ENCODE peak calls at places on chromosomes 12 and 14, in nine cellular contexts. Z is colonic mucosa; N is fibroblast of pulmonary artery; S is sigmoid colon; Y is CD4-positive, alpha-beta T cell; E is body of pancreas; G is heart left ventricle; I is uterus; P is lower leg skin. H is an unnamed sample.

GRCh38 chr14:21723431-21724045 is 49.9 kb upstream of the OR4E1 start:
- DNase-seq in Z (peak), N (peak), S (no peak), Y (peak), E (no peak), G (no peak), I (no peak), P (no peak), H (peak)

GRCh38 chr12:54371328-54372112 is 7.2 kb upstream of the GPR84 start:
- DNase-seq in Z (peak), N (peak), S (peak), Y (no peak), E (no peak), G (peak), I (peak), P (peak), H (no peak)

GRCh38 chr14:104119119-104119699 is 19.2 kb upstream of the KIF26A start:
- DNase-seq in Z (peak), N (no peak), S (no peak), Y (no peak), E (no peak), G (no peak), I (no peak), P (peak), H (no peak)

GRCh38 chr14:32509632-32510187 is 180.6 kb downstream of the AKAP6 start:
- DNase-seq in Z (no peak), N (peak), S (peak), Y (no peak), E (peak), G (peak), I (peak), P (peak), H (no peak)

GRCh38 chr14:55699131-55700057 is 119.4 kb downstream of the KTN1 start:
- DNase-seq in Z (no peak), N (peak), S (no peak), Y (no peak), E (no peak), G (no peak), I (no peak), P (no peak), H (no peak)

GRCh38 chr14:33465952-33466700 is 484.7 kb downstream of the EGLN3 start:
- DNase-seq in Z (no peak), N (peak), S (no peak), Y (no peak), E (no peak), G (no peak), I (no peak), P (no peak), H (no peak)

GRCh38 chr12:46391630-46392029 is 19.1 kb upstream of the SLC38A2 start:
- DNase-seq in Z (no peak), N (peak), S (no peak), Y (no peak), E (no peak), G (peak), I (no peak), P (no peak), H (no peak)

GRCh38 chr12:75706786-75707605 is 195.6 kb upstream of the KRR1 start:
- DNase-seq in Z (no peak), N (peak), S (no peak), Y (no peak), E (no peak), G (no peak), I (no peak), P (no peak), H (no peak)

GRCh38 chr14:103806805-103807204 is 40.6 kb downstream of the PPP1R13B start:
- DNase-seq in Z (no peak), N (no peak), S (no peak), Y (no peak), E (no peak), G (no peak), I (no peak), P (no peak), H (no peak)

GRCh38 chr12:1256991-1257390 is 266.0 kb downstream of the ERC1 start:
- DNase-seq in Z (no peak), N (no peak), S (no peak), Y (no peak), E (no peak), G (no peak), I (no peak), P (no peak), H (no peak)

GRCh38 chr14:71586131-71586893 is 345.9 kb upstream of the RGS6 start:
- DNase-seq in Z (no peak), N (peak), S (no peak), Y (no peak), E (no peak), G (no peak), I (peak), P (no peak), H (no peak)

GRCh38 chr12:109770861-109771670 is 57.4 kb downstream of the FAM222A start:
- DNase-seq in Z (no peak), N (no peak), S (peak), Y (no peak), E (no peak), G (no peak), I (no peak), P (peak), H (no peak)

GRCh38 chr12:28189774-28190320 is 409 bp upstream of the CCDC91 start:
- DNase-seq in Z (no peak), N (no peak), S (no peak), Y (no peak), E (no peak), G (no peak), I (no peak), P (no peak), H (no peak)

GRCh38 chr12:112961074-112961473 is 17.2 kb upstream of the OAS2 start:
- DNase-seq in Z (no peak), N (no peak), S (no peak), Y (no peak), E (no peak), G (no peak), I (no peak), P (no peak), H (no peak)

GRCh38 chr14:52692248-52692962 is 3.0 kb downstream of the ERO1A start:
- DNase-seq in Z (no peak), N (peak), S (no peak), Y (no peak), E (no peak), G (no peak), I (peak), P (no peak), H (no peak)

GRCh38 chr12:54593135-54593534 is 4.7 kb upstream of the PPP1R1A start:
- DNase-seq in Z (no peak), N (no peak), S (no peak), Y (no peak), E (no peak), G (no peak), I (no peak), P (no peak), H (no peak)

DNA sequence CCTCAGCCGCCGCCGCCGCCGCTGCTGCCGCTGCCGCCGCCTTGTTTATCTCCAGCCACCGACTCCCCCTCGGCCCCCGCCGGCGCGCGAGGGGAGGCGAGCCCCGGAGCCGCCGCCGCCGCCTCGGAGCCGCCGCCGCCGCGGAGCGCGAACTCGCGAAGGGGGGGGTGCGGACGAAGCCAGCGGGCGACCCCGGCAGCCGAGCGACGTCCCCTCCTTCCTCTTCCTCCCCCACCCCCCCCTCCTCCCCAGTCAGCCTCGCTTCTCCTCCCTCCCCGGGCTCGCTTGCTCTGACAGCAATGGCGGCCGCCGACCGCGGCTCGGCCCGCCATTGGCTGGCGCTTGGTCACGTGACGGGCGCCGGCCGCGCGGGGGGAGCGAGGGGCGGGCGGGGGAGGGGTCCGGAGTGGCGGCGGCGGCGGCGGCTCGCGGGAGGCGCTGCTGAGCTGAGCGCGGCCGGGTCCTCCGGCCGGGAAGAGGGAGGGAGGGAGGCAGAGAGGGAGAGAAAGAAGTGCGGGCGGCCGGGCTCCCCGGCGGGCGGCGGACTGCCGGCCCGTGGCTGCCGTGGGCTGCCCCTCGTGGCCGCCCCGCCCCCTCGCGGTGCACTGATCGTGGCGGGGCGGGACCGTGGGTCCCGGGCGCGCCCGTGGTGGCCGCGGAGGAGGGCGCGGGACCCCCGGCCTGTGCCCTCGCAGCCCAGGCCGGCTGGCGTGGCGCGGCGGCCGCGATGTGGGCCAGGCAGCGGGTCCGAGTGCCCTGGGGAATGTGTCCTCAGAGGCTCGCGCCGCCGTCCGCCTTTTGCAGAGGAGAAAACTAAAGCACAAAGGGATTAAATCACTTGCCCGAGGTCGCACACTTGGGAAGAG is at the start of gene MED13L:
- DNase-seq in Z (peak), N (peak), S (peak), Y (peak), E (peak), G (peak), I (peak), P (peak), H (peak)
- TF ChIP-seq CTCF in Z (no peak), N (peak), S (peak), Y (no peak), E (peak), G (peak), I (peak), P (no peak), H (peak)

DNA sequence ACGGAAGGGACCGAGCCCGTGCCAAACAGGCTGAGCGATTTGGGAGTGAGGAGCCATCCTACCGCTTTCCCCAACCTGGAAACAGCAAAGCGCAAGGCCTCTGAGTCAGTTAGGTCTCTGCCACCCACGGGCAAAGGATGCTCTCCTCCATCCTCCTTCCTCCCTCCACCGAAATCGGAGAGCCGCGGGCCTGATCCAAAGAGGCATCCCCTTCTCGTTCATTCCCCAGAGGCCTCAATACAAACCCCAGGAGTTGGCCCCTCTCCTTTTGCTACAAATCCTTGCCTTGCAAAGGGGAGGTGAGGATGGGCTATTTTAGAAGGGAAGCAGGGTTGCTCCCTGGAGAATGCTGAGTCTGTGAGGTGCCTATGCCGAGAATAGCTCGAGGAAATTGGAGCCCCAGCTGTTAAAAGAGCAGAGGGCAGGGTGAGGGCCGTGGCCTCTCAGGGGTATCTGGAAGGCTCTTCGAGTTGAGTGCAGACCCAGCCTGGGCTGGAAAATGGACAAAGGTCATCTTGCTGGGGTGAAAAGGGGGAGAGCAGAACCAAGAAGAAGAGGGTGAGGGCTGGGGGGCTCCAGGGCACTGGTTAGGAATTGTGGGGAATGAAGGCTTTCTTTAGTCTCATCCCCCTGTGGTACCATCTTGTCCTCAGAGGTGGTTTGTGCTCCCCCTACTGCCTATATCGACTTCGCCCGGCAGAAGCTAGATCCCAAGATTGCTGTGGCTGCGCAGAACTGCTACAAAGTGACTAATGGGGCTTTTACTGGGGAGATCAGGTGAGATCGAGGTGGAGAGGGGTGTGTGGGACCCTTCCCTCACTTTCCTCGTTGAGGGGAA is 1.1 kb downstream of the TPI1 start:
- DNase-seq in Z (no peak), N (no peak), S (no peak), Y (no peak), E (no peak), G (no peak), I (no peak), P (no peak), H (no peak)
- TF ChIP-seq CTCF in Z (no peak), N (peak), S (no peak), Y (no peak), E (no peak), G (no peak), I (no peak), P (no peak), H (no peak)

GRCh38 chr12:24599737-24600136 is 349.2 kb downstream of the BCAT1 start:
- DNase-seq in Z (no peak), N (no peak), S (no peak), Y (no peak), E (no peak), G (no peak), I (no peak), P (no peak), H (no peak)

GRCh38 chr12:24596768-24597388 is 352.0 kb downstream of the BCAT1 start:
- DNase-seq in Z (no peak), N (peak), S (no peak), Y (no peak), E (no peak), G (no peak), I (no peak), P (no peak), H (no peak)

GRCh38 chr12:24591079-24591626 is 357.7 kb downstream of the BCAT1 start:
- DNase-seq in Z (no peak), N (no peak), S (no peak), Y (no peak), E (no peak), G (no peak), I (no peak), P (no peak), H (no peak)

GRCh38 chr12:24592048-24592447 is 356.9 kb downstream of the BCAT1 start:
- DNase-seq in Z (no peak), N (no peak), S (no peak), Y (no peak), E (no peak), G (no peak), I (no peak), P (no peak), H (no peak)

GRCh38 chr12:24595652-24596235 is 353.2 kb downstream of the BCAT1 start:
- DNase-seq in Z (no peak), N (peak), S (no peak), Y (no peak), E (no peak), G (no peak), I (no peak), P (no peak), H (peak)
- TF ChIP-seq CTCF in Z (no peak), N (peak), S (no peak), Y (no peak), E (no peak), G (no peak), I (no peak), P (no peak), H (peak)

GRCh38 chr12:115710104-115710564 is 567.4 kb downstream of the MED13L start:
- DNase-seq in Z (peak), N (peak), S (no peak), Y (no peak), E (peak), G (peak), I (peak), P (no peak), H (no peak)
- TF ChIP-seq CTCF in Z (no peak), N (no peak), S (no peak), Y (no peak), E (no peak), G (no peak), I (no peak), P (no peak), H (no peak)

GRCh38 chr12:119156401-119156800 is 22.3 kb upstream of the HSPB8 start:
- DNase-seq in Z (no peak), N (no peak), S (no peak), Y (no peak), E (no peak), G (peak), I (no peak), P (no peak), H (peak)
- TF ChIP-seq CTCF in Z (no peak), N (no peak), S (no peak), Y (no peak), E (no peak), G (peak), I (no peak), P (no peak), H (no peak)

GRCh38 chr14:65222434-65222833 is 120.1 kb upstream of the MAX start:
- DNase-seq in Z (peak), N (peak), S (no peak), Y (peak), E (peak), G (peak), I (no peak), P (no peak), H (peak)
- TF ChIP-seq CTCF in Z (peak), N (peak), S (peak), Y (peak), E (peak), G (peak), I (peak), P (no peak), H (peak)

DNA sequence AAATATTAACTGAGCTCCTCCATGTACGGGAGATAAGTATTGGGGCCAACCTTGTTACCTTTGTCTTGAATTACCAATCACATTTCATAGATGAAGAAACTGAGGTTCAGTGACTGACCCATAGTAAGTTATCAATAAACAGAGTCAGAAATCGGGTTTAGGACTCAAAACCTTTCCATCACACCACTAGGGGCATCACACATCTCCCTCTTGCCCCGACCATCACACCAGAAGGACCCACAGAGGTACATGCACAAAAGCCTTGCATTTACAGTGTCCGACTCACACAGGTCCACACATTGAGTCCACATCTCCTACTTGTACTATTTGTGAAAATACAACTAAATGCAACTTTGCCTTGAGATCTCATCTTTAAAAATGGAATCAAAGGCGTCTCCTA is 29.4 kb downstream of the KCNA5 start:
- DNase-seq in Z (no peak), N (no peak), S (no peak), Y (no peak), E (no peak), G (no peak), I (no peak), P (no peak), H (no peak)
- TF ChIP-seq CTCF in Z (no peak), N (peak), S (no peak), Y (no peak), E (no peak), G (no peak), I (no peak), P (no peak), H (no peak)

DNA sequence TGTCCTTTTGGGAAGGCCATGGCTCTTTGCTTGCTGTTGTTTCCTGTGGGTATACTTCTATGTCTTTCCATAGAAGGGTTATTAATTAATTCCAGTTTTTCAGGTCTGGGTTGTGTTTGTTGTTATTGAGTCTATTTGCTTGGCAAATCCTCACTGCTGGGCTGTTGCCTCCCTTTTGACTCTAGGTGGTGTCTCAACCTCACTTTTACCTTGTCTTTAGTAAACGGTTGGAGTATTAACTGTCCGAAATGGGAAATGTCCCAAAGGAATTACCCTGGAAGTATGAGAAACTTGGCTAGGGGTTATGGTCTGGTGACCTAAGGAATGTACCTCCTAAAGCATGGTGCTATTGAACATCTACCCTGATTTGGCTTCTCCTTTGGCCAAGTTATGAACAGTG is 16.7 kb downstream of the PRH1 start:
- DNase-seq in Z (no peak), N (peak), S (no peak), Y (no peak), E (no peak), G (no peak), I (no peak), P (no peak), H (no peak)
- TF ChIP-seq CTCF in Z (no peak), N (no peak), S (no peak), Y (no peak), E (peak), G (no peak), I (no peak), P (no peak), H (no peak)

DNA sequence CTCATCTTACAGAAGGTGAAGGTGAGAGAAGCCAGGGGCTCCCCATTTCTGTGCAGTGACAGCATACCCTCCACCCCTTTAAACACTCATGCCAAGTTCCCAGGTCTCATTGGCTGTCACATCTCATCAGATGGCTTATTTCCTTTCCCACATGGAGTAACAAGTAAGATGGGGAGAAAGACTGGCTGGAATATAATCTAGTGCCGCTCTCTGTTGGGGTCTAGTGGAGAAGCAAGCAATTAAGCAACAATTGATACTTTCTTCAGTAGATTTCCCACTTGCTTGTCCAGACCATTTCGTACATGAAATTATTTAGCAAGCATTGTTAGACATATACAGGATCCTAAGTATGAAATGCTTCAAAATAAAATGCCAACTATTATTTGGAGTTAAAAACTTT is 92.2 kb downstream of the SLC5A8 start:
- DNase-seq in Z (no peak), N (no peak), S (no peak), Y (no peak), E (no peak), G (no peak), I (no peak), P (no peak), H (no peak)
- TF ChIP-seq CTCF in Z (no peak), N (no peak), S (no peak), Y (no peak), E (peak), G (no peak), I (no peak), P (no peak), H (no peak)

GRCh38 chr12:132544173-132544468 is 54.2 kb downstream of the FBRSL1 start:
- DNase-seq in Z (no peak), N (no peak), S (no peak), Y (no peak), E (no peak), G (no peak), I (no peak), P (no peak), H (no peak)
- TF ChIP-seq CTCF in Z (no peak), N (no peak), S (no peak), Y (no peak), E (no peak), G (no peak), I (no peak), P (no peak), H (no peak)